ENCODE peak calls at places on chromosomes 6 and 20, in eight cellular contexts. Q is cardiac muscle cell, G is adrenal gland, D is AG04450, C is ovary, N is choroid plexus epithelial cell, U is dorsolateral prefrontal cortex, I is tibial artery. O is an unnamed sample.

GRCh38 chr6:22737331-22737730 is 168.0 kb downstream of the HDGFL1 start:
- DNase-seq in I (no peak), U (peak), G (peak), D (no peak), N (peak), C (peak), Q (peak), O (peak)

GRCh38 chr20:31593221-31594001 is 11.7 kb upstream of the ID1 start:
- DNase-seq in I (no peak), Q (peak), N (peak), U (no peak), D (no peak), G (no peak), C (no peak), O (peak)

GRCh38 chr6:112665815-112666214 is 318.7 kb downstream of the RFPL4B start:
- DNase-seq in N (peak), C (no peak), G (no peak), I (no peak), Q (peak), U (no peak), D (no peak), O (peak)

GRCh38 chr6:31267504-31268371 is 4.2 kb downstream of the HLA-C start:
- DNase-seq in N (no peak), U (no peak), D (no peak), C (no peak), G (no peak), Q (no peak), I (no peak), O (no peak)

GRCh38 chr6:167766986-167767714 is 59.6 kb upstream of the AFDN start:
- DNase-seq in Q (no peak), U (no peak), N (no peak), D (no peak), I (no peak), G (no peak), C (no peak), O (no peak)

GRCh38 chr6:15879372-15880261 is 216.8 kb upstream of the DTNBP1 start:
- DNase-seq in Q (peak), U (no peak), C (peak), N (peak), D (no peak), G (peak), I (no peak), O (peak)

GRCh38 chr20:49833483-49833882 is 20.9 kb downstream of the SLC9A8 start:
- DNase-seq in N (no peak), Q (no peak), G (no peak), U (no peak), I (no peak), D (no peak), C (no peak), O (no peak)

GRCh38 chr6:141562181-141562800 is 570.4 kb upstream of the GJE1 start:
- DNase-seq in G (peak), D (no peak), I (peak), Q (peak), N (peak), U (peak), C (peak), O (no peak)

GRCh38 chr6:37319856-37320255 is 33.9 kb upstream of the RNF8 start:
- DNase-seq in C (no peak), D (no peak), N (no peak), G (no peak), U (no peak), I (no peak), Q (no peak), O (no peak)

GRCh38 chr20:57904706-57905105 is 194.9 kb upstream of the PMEPA1 start:
- DNase-seq in G (no peak), N (peak), U (no peak), I (peak), D (no peak), Q (no peak), C (no peak), O (no peak)

GRCh38 chr20:57900226-57900905 is 190.6 kb upstream of the PMEPA1 start:
- DNase-seq in C (no peak), N (no peak), G (no peak), Q (no peak), D (no peak), I (no peak), U (no peak), O (no peak)

GRCh38 chr20:57899554-57899953 is 189.7 kb upstream of the PMEPA1 start:
- DNase-seq in C (no peak), I (no peak), N (no peak), Q (peak), D (no peak), U (no peak), G (no peak), O (no peak)

GRCh38 chr20:57901526-57901925 is 191.7 kb upstream of the PMEPA1 start:
- DNase-seq in C (no peak), D (no peak), U (no peak), G (no peak), Q (no peak), I (peak), N (no peak), O (no peak)

GRCh38 chr20:57902478-57902877 is 192.7 kb upstream of the PMEPA1 start:
- DNase-seq in I (no peak), D (no peak), Q (peak), N (peak), G (no peak), C (no peak), U (no peak), O (peak)
- TF ChIP-seq CTCF in I (no peak), D (no peak), Q (no peak), N (peak), G (no peak), C (no peak), U (no peak), O (no peak)

GRCh38 chr20:60056345-60057122 is 98.3 kb downstream of the CDH26 start:
- DNase-seq in U (no peak), D (no peak), I (no peak), G (no peak), N (no peak), Q (no peak), C (no peak), O (no peak)

GRCh38 chr20:60057866-60058807 is 99.9 kb downstream of the CDH26 start:
- DNase-seq in U (no peak), D (no peak), Q (peak), N (peak), G (peak), I (no peak), C (no peak), O (peak)

GRCh38 chr20:60058869-60059268 is 100.6 kb downstream of the CDH26 start:
- DNase-seq in G (no peak), C (no peak), Q (no peak), U (no peak), D (no peak), I (no peak), N (no peak), O (no peak)

GRCh38 chr20:60055740-60056139 is 97.5 kb downstream of the CDH26 start:
- DNase-seq in Q (peak), I (peak), G (peak), D (no peak), N (no peak), C (no peak), U (peak), O (no peak)

GRCh38 chr20:60057123-60057865 is 99.1 kb downstream of the CDH26 start:
- DNase-seq in D (no peak), C (peak), U (peak), G (peak), I (no peak), Q (peak), N (peak), O (peak)
- H3K4me3 ChIP-seq in D (no peak), C (no peak), U (peak), G (no peak), I (no peak), Q (no peak), N (no peak), O (no peak)

GRCh38 chr6:27720607-27721580 is 191.3 kb downstream of the OR2B2 start:
- DNase-seq in C (no peak), N (peak), U (no peak), D (no peak), Q (peak), I (no peak), G (no peak), O (peak)
- TF ChIP-seq CTCF in C (no peak), N (peak), U (no peak), D (no peak), Q (no peak), I (no peak), G (no peak), O (no peak)

GRCh38 chr6:135128268-135128914 is 52.7 kb upstream of the MYB start:
- DNase-seq in U (no peak), G (no peak), I (no peak), D (no peak), N (no peak), C (no peak), Q (no peak), O (no peak)
- H3K4me3 ChIP-seq in U (no peak), G (no peak), I (no peak), D (no peak), N (no peak), C (no peak), Q (no peak), O (no peak)

GRCh38 chr6:91340998-91341397 is 754.1 kb upstream of the MAP3K7 start:
- DNase-seq in G (no peak), Q (no peak), C (no peak), U (no peak), D (no peak), N (no peak), I (no peak), O (no peak)

GRCh38 chr6:91341473-91341872 is 754.6 kb upstream of the MAP3K7 start:
- DNase-seq in N (no peak), C (no peak), D (no peak), I (no peak), G (no peak), Q (no peak), U (no peak), O (no peak)

DNA sequence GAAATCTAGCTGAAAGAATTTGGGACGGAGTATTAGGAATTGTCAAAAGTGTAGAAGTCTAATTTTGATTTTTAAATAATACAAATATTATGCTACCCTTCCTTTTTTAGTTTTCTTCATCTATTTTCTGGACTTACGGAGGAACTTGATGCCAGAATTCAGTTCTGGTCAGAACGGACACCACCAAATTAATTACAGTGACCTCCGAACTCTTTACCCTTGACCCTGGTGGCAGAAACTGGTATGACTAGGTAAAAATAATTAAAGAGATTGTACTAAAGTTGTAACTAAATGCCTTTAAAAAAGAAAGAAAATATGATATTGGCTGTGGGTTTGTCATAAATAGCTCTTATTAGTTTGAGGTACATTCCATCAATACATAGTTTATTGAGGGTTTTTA is 751.1 kb upstream of the MAP3K7 start:
- DNase-seq in D (no peak), I (no peak), U (no peak), C (no peak), Q (no peak), N (no peak), G (no peak), O (no peak)
- TF ChIP-seq CTCF in D (peak), I (no peak), U (peak), C (no peak), Q (peak), N (peak), G (peak), O (peak)

GRCh38 chr20:54345817-54346216 is 129.6 kb upstream of the DOK5 start:
- DNase-seq in G (no peak), I (no peak), D (no peak), U (no peak), N (peak), Q (peak), C (no peak), O (peak)
- H3K4me3 ChIP-seq in G (no peak), I (no peak), D (no peak), U (no peak), N (no peak), Q (no peak), C (no peak), O (no peak)

DNA sequence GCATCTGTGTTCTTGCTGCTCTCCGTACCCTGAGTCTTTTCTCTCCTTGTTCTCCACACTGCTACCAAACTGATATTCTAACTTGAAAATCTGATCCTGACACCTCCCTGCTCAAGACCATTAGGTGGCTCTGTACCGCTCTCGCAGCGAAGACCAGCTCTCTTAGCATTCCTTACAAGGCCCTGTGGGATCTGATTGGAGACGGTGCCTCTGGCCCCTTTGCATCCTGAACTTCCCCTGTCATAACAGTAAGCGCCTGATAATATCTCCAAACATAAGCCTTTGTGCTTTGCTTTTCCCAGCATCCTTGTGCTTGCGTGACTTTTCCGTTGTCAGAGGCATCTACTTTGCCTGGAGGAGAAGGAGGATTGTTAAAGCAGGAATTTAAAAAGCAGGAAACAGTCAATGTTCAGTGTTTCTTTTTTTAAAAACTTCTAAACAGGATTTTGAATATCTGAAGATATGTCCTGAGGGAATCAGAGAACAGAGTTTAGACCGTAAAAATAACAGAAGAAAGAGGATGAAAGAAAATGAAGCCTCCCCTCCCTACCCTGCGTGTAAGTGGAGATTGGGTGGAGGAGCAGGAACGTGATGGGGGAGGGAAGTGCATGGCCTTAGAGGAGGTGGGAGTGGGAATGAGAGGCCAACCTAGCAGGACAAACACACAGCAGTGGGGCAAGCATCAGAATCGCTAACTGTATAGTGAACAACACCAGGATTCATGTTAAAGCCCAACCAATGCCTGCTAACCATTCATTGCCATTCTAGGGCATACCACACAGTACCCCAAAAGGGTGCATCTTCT is 89.2 kb upstream of the STMND1 start:
- DNase-seq in C (no peak), Q (peak), D (peak), N (peak), I (peak), U (peak), G (no peak), O (peak)
- TF ChIP-seq CTCF in C (no peak), Q (peak), D (peak), N (peak), I (no peak), U (peak), G (no peak), O (peak)

DNA sequence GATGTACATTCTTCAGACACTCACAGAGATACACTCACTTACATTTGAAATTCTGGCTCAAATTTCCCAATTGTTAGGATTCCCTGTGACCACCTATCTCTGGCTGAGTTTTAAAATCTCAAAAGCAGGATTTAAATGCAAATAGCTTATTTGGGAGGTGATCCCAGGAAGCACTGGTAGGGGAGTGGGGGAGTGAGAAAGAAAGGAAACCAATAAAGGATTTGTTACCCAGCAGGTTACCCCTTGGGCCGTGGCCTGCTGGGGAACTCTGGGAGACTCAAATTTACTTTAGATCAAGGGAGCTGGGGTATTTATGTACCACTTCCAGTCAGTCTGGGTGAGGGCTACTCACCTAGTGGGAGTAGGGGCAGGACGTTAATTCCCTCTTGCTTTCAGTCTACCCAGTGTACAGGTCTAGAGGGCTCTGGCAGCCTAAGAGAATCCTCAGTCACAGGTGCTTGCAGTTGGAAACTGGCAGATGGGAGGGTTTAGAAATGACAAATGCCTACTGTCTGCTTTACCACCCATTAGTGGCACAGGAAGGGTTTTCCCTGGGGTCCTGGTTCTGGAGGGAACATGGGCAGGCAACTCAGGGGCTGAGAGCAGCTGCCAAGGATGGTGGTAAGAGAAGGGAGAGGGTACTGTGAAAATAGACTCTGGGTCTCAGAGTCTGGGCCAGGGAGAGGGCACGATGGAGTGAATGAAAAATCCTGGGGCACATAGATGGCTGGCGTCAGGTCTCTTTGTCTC is 103.7 kb downstream of the TCP11 start:
- DNase-seq in Q (no peak), N (no peak), C (no peak), I (no peak), U (no peak), D (no peak), G (no peak), O (no peak)
- H3K4me3 ChIP-seq in Q (no peak), N (no peak), C (no peak), I (no peak), U (no peak), D (no peak), G (no peak), O (no peak)

GRCh38 chr6:43493230-43493629 is 15.9 kb downstream of the TJAP1 start:
- DNase-seq in N (no peak), G (no peak), Q (no peak), C (no peak), D (no peak), U (no peak), I (no peak), O (no peak)
- TF ChIP-seq CTCF in N (no peak), G (no peak), Q (no peak), C (no peak), D (no peak), U (no peak), I (no peak), O (no peak)